ENCODE peak calls at places on chromosomes 7 and 10, in eight cellular contexts. One of them, this sample, is unnamed.

GRCh38 chr7:94471604-94472003 is 38.0 kb upstream of the CASD1 start:
- DNase-seq in GM23248: no peak
- DNase-seq in mesendoderm: no peak
- DNase-seq in PC-3: no peak
- DNase-seq in CD8-positive, alpha-beta T cell: no peak
- DNase-seq in substantia nigra: no peak
- DNase-seq in cardiac muscle cell: no peak
- DNase-seq in right cardiac atrium: no peak
- DNase-seq in this sample: no peak

GRCh38 chr10:84008878-84009277 is 130.4 kb upstream of the GHITM start:
- DNase-seq in GM23248: peak
- DNase-seq in mesendoderm: peak
- DNase-seq in PC-3: peak
- DNase-seq in CD8-positive, alpha-beta T cell: peak
- DNase-seq in substantia nigra: no peak
- DNase-seq in cardiac muscle cell: peak
- DNase-seq in right cardiac atrium: peak
- DNase-seq in this sample: no peak

GRCh38 chr10:86970152-86970886 is 2.0 kb downstream of the ADIRF start:
- DNase-seq in GM23248: peak
- DNase-seq in mesendoderm: peak
- DNase-seq in PC-3: peak
- DNase-seq in CD8-positive, alpha-beta T cell: no peak
- DNase-seq in substantia nigra: no peak
- DNase-seq in cardiac muscle cell: peak
- DNase-seq in right cardiac atrium: peak
- DNase-seq in this sample: peak

GRCh38 chr10:102504976-102505300 is 1.2 kb downstream of the SUFU start:
- DNase-seq in GM23248: peak
- DNase-seq in mesendoderm: no peak
- DNase-seq in PC-3: no peak
- DNase-seq in CD8-positive, alpha-beta T cell: no peak
- DNase-seq in substantia nigra: no peak
- DNase-seq in cardiac muscle cell: no peak
- DNase-seq in right cardiac atrium: no peak
- DNase-seq in this sample: no peak

GRCh38 chr7:71735961-71736556 is 604.1 kb downstream of the GALNT17 start:
- DNase-seq in GM23248: peak
- DNase-seq in mesendoderm: peak
- DNase-seq in PC-3: peak
- DNase-seq in CD8-positive, alpha-beta T cell: peak
- DNase-seq in substantia nigra: no peak
- DNase-seq in cardiac muscle cell: peak
- DNase-seq in right cardiac atrium: peak
- DNase-seq in this sample: no peak

GRCh38 chr7:95046494-95047240 is 139.3 kb downstream of the PPP1R9A start:
- DNase-seq in GM23248: no peak
- DNase-seq in mesendoderm: no peak
- DNase-seq in PC-3: no peak
- DNase-seq in CD8-positive, alpha-beta T cell: no peak
- DNase-seq in substantia nigra: no peak
- DNase-seq in cardiac muscle cell: peak
- DNase-seq in right cardiac atrium: no peak
- DNase-seq in this sample: no peak

GRCh38 chr7:8881916-8882315 is 448.5 kb downstream of the NXPH1 start:
- DNase-seq in GM23248: no peak
- DNase-seq in mesendoderm: peak
- DNase-seq in PC-3: no peak
- DNase-seq in CD8-positive, alpha-beta T cell: no peak
- DNase-seq in substantia nigra: no peak
- DNase-seq in cardiac muscle cell: no peak
- DNase-seq in right cardiac atrium: no peak
- DNase-seq in this sample: no peak

GRCh38 chr10:58322072-58322834 is 12.6 kb upstream of the UBE2D1 start:
- DNase-seq in GM23248: no peak
- DNase-seq in mesendoderm: no peak
- DNase-seq in PC-3: peak
- DNase-seq in CD8-positive, alpha-beta T cell: no peak
- DNase-seq in substantia nigra: no peak
- DNase-seq in cardiac muscle cell: peak
- DNase-seq in right cardiac atrium: no peak
- DNase-seq in this sample: no peak

GRCh38 chr7:157080111-157080730 is 58.5 kb upstream of the UBE3C start:
- DNase-seq in GM23248: peak
- DNase-seq in mesendoderm: no peak
- DNase-seq in PC-3: peak
- DNase-seq in CD8-positive, alpha-beta T cell: no peak
- DNase-seq in substantia nigra: no peak
- DNase-seq in cardiac muscle cell: no peak
- DNase-seq in right cardiac atrium: no peak
- DNase-seq in this sample: no peak

GRCh38 chr10:15084502-15084922 is 4.1 kb downstream of the ACBD7 start:
- DNase-seq in GM23248: peak
- DNase-seq in mesendoderm: peak
- DNase-seq in PC-3: peak
- DNase-seq in CD8-positive, alpha-beta T cell: no peak
- DNase-seq in substantia nigra: peak
- DNase-seq in cardiac muscle cell: peak
- DNase-seq in right cardiac atrium: peak
- DNase-seq in this sample: no peak

GRCh38 chr10:77355844-77356243 is 281.8 kb downstream of the KCNMA1 start:
- DNase-seq in GM23248: peak
- DNase-seq in mesendoderm: no peak
- DNase-seq in PC-3: peak
- DNase-seq in CD8-positive, alpha-beta T cell: no peak
- DNase-seq in substantia nigra: no peak
- DNase-seq in cardiac muscle cell: peak
- DNase-seq in right cardiac atrium: no peak
- DNase-seq in this sample: no peak

GRCh38 chr10:14751576-14752330 is 22.9 kb downstream of the FAM107B start:
- DNase-seq in GM23248: peak
- DNase-seq in mesendoderm: peak
- DNase-seq in PC-3: no peak
- DNase-seq in CD8-positive, alpha-beta T cell: no peak
- DNase-seq in substantia nigra: no peak
- DNase-seq in cardiac muscle cell: peak
- DNase-seq in right cardiac atrium: peak
- DNase-seq in this sample: peak

GRCh38 chr10:110893559-110894179 is 21.9 kb downstream of the PDCD4 start:
- DNase-seq in GM23248: peak
- DNase-seq in mesendoderm: peak
- DNase-seq in PC-3: peak
- DNase-seq in CD8-positive, alpha-beta T cell: no peak
- DNase-seq in substantia nigra: no peak
- DNase-seq in cardiac muscle cell: peak
- DNase-seq in right cardiac atrium: no peak
- DNase-seq in this sample: no peak

GRCh38 chr10:92094960-92095359 is 171.4 kb downstream of the BTAF1 start:
- DNase-seq in GM23248: no peak
- DNase-seq in mesendoderm: no peak
- DNase-seq in PC-3: no peak
- DNase-seq in CD8-positive, alpha-beta T cell: no peak
- DNase-seq in substantia nigra: no peak
- DNase-seq in cardiac muscle cell: no peak
- DNase-seq in right cardiac atrium: no peak
- DNase-seq in this sample: no peak

GRCh38 chr7:4712371-4713182 is 30.5 kb downstream of the FOXK1 start:
- DNase-seq in GM23248: peak
- DNase-seq in mesendoderm: no peak
- DNase-seq in PC-3: peak
- DNase-seq in CD8-positive, alpha-beta T cell: no peak
- DNase-seq in substantia nigra: no peak
- DNase-seq in cardiac muscle cell: no peak
- DNase-seq in right cardiac atrium: peak
- DNase-seq in this sample: no peak

GRCh38 chr10:49106451-49106850 is 8.9 kb downstream of the VSTM4 start:
- DNase-seq in GM23248: peak
- DNase-seq in mesendoderm: no peak
- DNase-seq in PC-3: no peak
- DNase-seq in CD8-positive, alpha-beta T cell: no peak
- DNase-seq in substantia nigra: no peak
- DNase-seq in cardiac muscle cell: peak
- DNase-seq in right cardiac atrium: peak
- DNase-seq in this sample: no peak
- H3K27ac ChIP-seq in GM23248: no peak
- H3K27ac ChIP-seq in mesendoderm: no peak
- H3K27ac ChIP-seq in PC-3: no peak
- H3K27ac ChIP-seq in CD8-positive, alpha-beta T cell: no peak
- H3K27ac ChIP-seq in substantia nigra: no peak
- H3K27ac ChIP-seq in cardiac muscle cell: no peak
- H3K27ac ChIP-seq in right cardiac atrium: no peak
- H3K27ac ChIP-seq in this sample: peak

GRCh38 chr10:89390875-89391576 is 1.4 kb upstream of the IFIT1 start:
- DNase-seq in GM23248: no peak
- DNase-seq in mesendoderm: no peak
- DNase-seq in PC-3: no peak
- DNase-seq in CD8-positive, alpha-beta T cell: no peak
- DNase-seq in substantia nigra: no peak
- DNase-seq in cardiac muscle cell: no peak
- DNase-seq in right cardiac atrium: no peak
- DNase-seq in this sample: no peak
- H3K27ac ChIP-seq in GM23248: no peak
- H3K27ac ChIP-seq in mesendoderm: no peak
- H3K27ac ChIP-seq in PC-3: no peak
- H3K27ac ChIP-seq in CD8-positive, alpha-beta T cell: no peak
- H3K27ac ChIP-seq in substantia nigra: peak
- H3K27ac ChIP-seq in cardiac muscle cell: peak
- H3K27ac ChIP-seq in right cardiac atrium: no peak
- H3K27ac ChIP-seq in this sample: no peak

GRCh38 chr10:130961506-130962239 is 349.8 kb downstream of the TCERG1L start:
- DNase-seq in GM23248: no peak
- DNase-seq in mesendoderm: no peak
- DNase-seq in PC-3: no peak
- DNase-seq in CD8-positive, alpha-beta T cell: no peak
- DNase-seq in substantia nigra: no peak
- DNase-seq in cardiac muscle cell: no peak
- DNase-seq in right cardiac atrium: no peak
- DNase-seq in this sample: no peak

GRCh38 chr10:130963052-130963393 is 348.5 kb downstream of the TCERG1L start:
- DNase-seq in GM23248: no peak
- DNase-seq in mesendoderm: no peak
- DNase-seq in PC-3: no peak
- DNase-seq in CD8-positive, alpha-beta T cell: no peak
- DNase-seq in substantia nigra: no peak
- DNase-seq in cardiac muscle cell: no peak
- DNase-seq in right cardiac atrium: no peak
- DNase-seq in this sample: no peak

GRCh38 chr10:130964771-130965170 is 346.8 kb downstream of the TCERG1L start:
- DNase-seq in GM23248: no peak
- DNase-seq in mesendoderm: no peak
- DNase-seq in PC-3: no peak
- DNase-seq in CD8-positive, alpha-beta T cell: no peak
- DNase-seq in substantia nigra: no peak
- DNase-seq in cardiac muscle cell: no peak
- DNase-seq in right cardiac atrium: no peak
- DNase-seq in this sample: no peak

GRCh38 chr10:130962240-130963051 is 349.1 kb downstream of the TCERG1L start:
- DNase-seq in GM23248: no peak
- DNase-seq in mesendoderm: no peak
- DNase-seq in PC-3: no peak
- DNase-seq in CD8-positive, alpha-beta T cell: no peak
- DNase-seq in substantia nigra: no peak
- DNase-seq in cardiac muscle cell: no peak
- DNase-seq in right cardiac atrium: no peak
- DNase-seq in this sample: no peak

DNA sequence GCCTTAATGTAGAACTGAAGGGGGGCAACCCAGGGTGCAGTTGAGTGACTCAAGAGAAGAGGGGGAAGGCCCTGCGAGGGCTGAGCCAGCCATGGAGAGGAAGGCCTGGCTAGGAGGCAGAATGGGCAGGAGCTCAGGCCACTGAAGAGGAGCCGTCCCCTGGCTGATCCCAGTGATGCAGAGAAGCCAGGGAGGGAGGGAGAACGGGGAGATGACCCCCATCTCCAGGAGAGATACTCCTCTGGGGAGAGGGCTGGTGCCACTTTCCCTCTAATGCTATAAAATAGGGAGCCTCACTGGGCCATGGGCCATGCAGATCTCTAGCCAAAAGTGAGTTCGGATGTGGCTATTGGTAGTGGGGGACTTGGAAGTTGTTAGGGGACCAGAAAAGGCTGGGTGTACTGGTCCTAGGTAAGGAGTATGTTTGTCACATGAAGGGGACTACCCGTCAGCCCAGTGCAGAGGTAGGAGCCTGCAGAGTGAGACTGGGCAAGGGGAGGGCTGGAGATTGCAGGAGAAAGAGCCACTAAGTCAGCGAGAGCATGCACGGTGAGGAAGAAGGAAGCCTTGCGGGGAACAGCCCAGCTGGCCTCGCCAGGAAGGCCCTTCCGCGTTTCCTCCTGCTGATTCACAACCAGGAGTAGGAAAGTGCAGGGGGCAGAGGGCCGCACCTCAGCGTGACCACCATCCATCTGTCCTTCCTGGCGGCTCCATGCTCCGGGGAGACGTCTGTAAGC is 347.6 kb downstream of the TCERG1L start:
- DNase-seq in GM23248: no peak
- DNase-seq in mesendoderm: no peak
- DNase-seq in PC-3: no peak
- DNase-seq in CD8-positive, alpha-beta T cell: no peak
- DNase-seq in substantia nigra: no peak
- DNase-seq in cardiac muscle cell: no peak
- DNase-seq in right cardiac atrium: no peak
- DNase-seq in this sample: no peak
- H3K27ac ChIP-seq in GM23248: no peak
- H3K27ac ChIP-seq in mesendoderm: no peak
- H3K27ac ChIP-seq in PC-3: no peak
- H3K27ac ChIP-seq in CD8-positive, alpha-beta T cell: no peak
- H3K27ac ChIP-seq in substantia nigra: no peak
- H3K27ac ChIP-seq in cardiac muscle cell: no peak
- H3K27ac ChIP-seq in right cardiac atrium: no peak
- H3K27ac ChIP-seq in this sample: no peak

GRCh38 chr10:27537812-27538211 is 33.7 kb downstream of the RAB18 start:
- DNase-seq in GM23248: no peak
- DNase-seq in mesendoderm: no peak
- DNase-seq in PC-3: no peak
- DNase-seq in CD8-positive, alpha-beta T cell: no peak
- DNase-seq in substantia nigra: no peak
- DNase-seq in cardiac muscle cell: no peak
- DNase-seq in right cardiac atrium: no peak
- DNase-seq in this sample: no peak
- H3K27ac ChIP-seq in GM23248: no peak
- H3K27ac ChIP-seq in mesendoderm: no peak
- H3K27ac ChIP-seq in PC-3: no peak
- H3K27ac ChIP-seq in CD8-positive, alpha-beta T cell: no peak
- H3K27ac ChIP-seq in substantia nigra: no peak
- H3K27ac ChIP-seq in cardiac muscle cell: no peak
- H3K27ac ChIP-seq in right cardiac atrium: no peak
- H3K27ac ChIP-seq in this sample: no peak